ENCODE peak calls at places on chromosomes 11 and 22, in four cellular contexts. Z is HEK293T, I is HepG2, G is K562. E is an unnamed sample.

GRCh38 chr11:36509694-36510566 is at the start of gene TRAF6:
- DNase-seq in Z (peak), G (peak), I (peak), E (no peak)

GRCh38 chr11:39459606-39460005 is 1999.8 kb downstream of the LRRC4C start:
- DNase-seq in Z (no peak), G (no peak), I (no peak), E (no peak)

GRCh38 chr11:13384837-13385417 is 78.1 kb downstream of the BTBD10 start:
- DNase-seq in G (peak), Z (peak), I (peak), E (peak)

GRCh38 chr11:14124886-14125285 is 162.4 kb downstream of the SPON1 start:
- DNase-seq in G (no peak), Z (no peak), I (no peak), E (no peak)

GRCh38 chr22:25711491-25711890 is 30.5 kb upstream of the MYO18B start:
- DNase-seq in Z (no peak), I (no peak), G (no peak), E (no peak)

GRCh38 chr11:11984563-11984962 is 23.9 kb downstream of the DKK3 start:
- DNase-seq in I (no peak), G (no peak), Z (no peak), E (no peak)

GRCh38 chr11:64536396-64536935 is 54.6 kb upstream of the SLC22A12 start:
- DNase-seq in G (no peak), I (no peak), Z (no peak), E (no peak)

GRCh38 chr11:8342821-8343681 is 79.4 kb upstream of the LMO1 start:
- DNase-seq in Z (no peak), I (no peak), G (no peak), E (peak)

GRCh38 chr22:40250608-40251007 is 72.9 kb downstream of the TNRC6B start:
- DNase-seq in I (no peak), Z (no peak), G (no peak), E (peak)

GRCh38 chr11:105232021-105232420 is 92.5 kb upstream of the CARD18 start:
- DNase-seq in G (no peak), Z (no peak), I (no peak), E (no peak)

GRCh38 chr11:59199546-59200420 is 12.9 kb downstream of the MPEG1 start:
- DNase-seq in Z (no peak), I (no peak), G (no peak), E (peak)

GRCh38 chr11:16191852-16192240 is 164.5 kb downstream of the SOX6 start:
- DNase-seq in G (no peak), Z (no peak), I (no peak), E (no peak)

GRCh38 chr22:27474711-27475547 is 326.6 kb downstream of the MN1 start:
- DNase-seq in Z (no peak), G (no peak), I (no peak), E (no peak)

GRCh38 chr11:94840209-94840608 is 72.1 kb downstream of the AMOTL1 start:
- DNase-seq in Z (no peak), G (no peak), I (no peak), E (no peak)

GRCh38 chr11:74687237-74688005 is 43.8 kb downstream of the CHRDL2 start:
- DNase-seq in I (no peak), Z (no peak), G (no peak), E (no peak)

GRCh38 chr22:17997456-17997855 is 26.9 kb downstream of the MICAL3 start:
- DNase-seq in I (no peak), Z (no peak), G (no peak), E (no peak)

GRCh38 chr22:37292641-37293040 is 10.3 kb downstream of the CYTH4 start:
- DNase-seq in I (no peak), Z (no peak), G (no peak), E (no peak)

GRCh38 chr11:121310908-121311307 is 18.3 kb downstream of the SC5D start:
- DNase-seq in G (no peak), I (no peak), Z (no peak), E (no peak)

GRCh38 chr11:72724021-72724561 is 28.1 kb downstream of the ARAP1 start:
- DNase-seq in Z (no peak), G (no peak), I (no peak), E (no peak)

GRCh38 chr11:75784506-75784905 is 15.9 kb downstream of the DGAT2 start:
- DNase-seq in G (no peak), I (no peak), Z (no peak), E (no peak)

GRCh38 chr11:108522318-108522717 is 24.1 kb upstream of the POGLUT3 start:
- DNase-seq in I (no peak), G (no peak), Z (no peak), E (no peak)

GRCh38 chr11:77184136-77184860 is 56.3 kb downstream of the MYO7A start:
- DNase-seq in Z (no peak), I (no peak), G (no peak), E (no peak)

GRCh38 chr11:23252426-23252825 is 392.2 kb upstream of the CCDC179 start:
- DNase-seq in I (no peak), G (no peak), Z (no peak), E (no peak)

DNA sequence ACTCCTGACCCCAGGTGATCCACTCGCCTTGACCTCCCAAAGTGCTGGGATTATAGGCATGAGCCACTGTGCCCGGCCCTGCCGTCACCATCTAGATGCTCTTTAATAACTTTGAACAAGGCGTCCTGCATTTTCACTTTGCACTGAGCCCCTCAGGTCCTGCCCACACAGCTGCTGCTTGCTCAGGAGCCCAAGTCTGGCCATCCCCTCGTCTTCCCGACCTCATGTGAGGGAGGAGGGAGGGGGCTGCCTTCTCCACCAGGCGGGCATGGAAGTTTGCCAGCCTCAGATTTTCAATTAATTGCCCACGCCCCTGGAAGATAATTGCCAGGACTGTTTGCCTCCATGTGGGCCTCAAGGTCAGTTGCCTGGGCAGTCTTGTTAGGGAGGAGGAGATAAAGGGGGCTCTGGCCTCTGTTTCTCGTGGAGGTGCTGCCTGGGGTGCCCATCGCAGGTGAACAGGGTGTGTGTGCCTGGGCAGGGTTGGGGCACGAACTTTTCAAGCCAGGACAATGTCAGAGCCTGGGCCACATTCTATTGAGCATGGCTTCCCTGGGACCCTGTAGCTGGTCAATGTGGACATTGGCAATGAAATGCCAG is 27.9 kb upstream of the MYEOV start:
- DNase-seq in I (no peak), Z (no peak), G (no peak), E (no peak)
- TF ChIP-seq FOXK2 in I (no peak), Z (no peak), G (no peak), E (no peak)

DNA sequence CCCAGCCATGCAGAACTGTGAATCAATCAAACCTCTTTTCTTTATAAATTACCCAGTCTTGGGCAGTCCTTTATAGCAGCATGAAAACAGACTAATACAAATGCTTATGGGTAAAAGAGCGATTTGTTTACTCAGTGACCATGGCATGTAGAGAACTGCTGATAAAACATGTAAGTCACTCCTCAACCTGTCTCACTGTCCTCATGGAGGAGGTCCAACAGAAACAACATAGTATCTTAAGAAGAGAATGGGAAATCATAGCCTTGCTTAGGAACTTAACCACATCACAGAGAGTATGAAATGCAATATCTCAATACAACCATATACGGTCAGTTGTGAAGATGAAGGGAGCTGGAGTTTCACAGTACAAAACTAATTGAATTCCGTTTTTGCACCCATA is 1734.0 kb upstream of the RAG2 start:
- DNase-seq in G (no peak), I (no peak), Z (no peak), E (no peak)
- TF ChIP-seq FOXK2 in G (no peak), I (no peak), Z (no peak), E (no peak)

GRCh38 chr11:26929806-26930517 is 64.0 kb upstream of the FIBIN start:
- DNase-seq in I (no peak), G (no peak), Z (no peak), E (no peak)

GRCh38 chr11:26931248-26931631 is 62.7 kb upstream of the FIBIN start:
- DNase-seq in G (no peak), Z (no peak), I (no peak), E (no peak)

GRCh38 chr11:26930518-26931247 is 63.2 kb upstream of the FIBIN start:
- DNase-seq in Z (no peak), G (no peak), I (no peak), E (no peak)

GRCh38 chr11:26931881-26932280 is 62.0 kb upstream of the FIBIN start:
- DNase-seq in I (no peak), Z (no peak), G (no peak), E (no peak)

GRCh38 chr11:26928636-26929035 is 65.3 kb upstream of the FIBIN start:
- DNase-seq in G (no peak), Z (no peak), I (no peak), E (no peak)
- TF ChIP-seq FOXK2 in G (no peak), Z (no peak), I (no peak), E (no peak)

GRCh38 chr11:123196060-123196714 is 1.1 kb upstream of the CLMP start:
- DNase-seq in Z (no peak), I (no peak), G (no peak), E (no peak)

GRCh38 chr11:123194308-123195181 is 503 bp downstream of the CLMP start:
- DNase-seq in I (no peak), G (no peak), Z (peak), E (no peak)

GRCh38 chr11:123195182-123196059 is at the start of gene CLMP:
- DNase-seq in G (no peak), Z (no peak), I (no peak), E (no peak)

GRCh38 chr11:123191939-123192338 is 3.1 kb downstream of the CLMP start:
- DNase-seq in Z (no peak), I (no peak), G (no peak), E (no peak)

DNA sequence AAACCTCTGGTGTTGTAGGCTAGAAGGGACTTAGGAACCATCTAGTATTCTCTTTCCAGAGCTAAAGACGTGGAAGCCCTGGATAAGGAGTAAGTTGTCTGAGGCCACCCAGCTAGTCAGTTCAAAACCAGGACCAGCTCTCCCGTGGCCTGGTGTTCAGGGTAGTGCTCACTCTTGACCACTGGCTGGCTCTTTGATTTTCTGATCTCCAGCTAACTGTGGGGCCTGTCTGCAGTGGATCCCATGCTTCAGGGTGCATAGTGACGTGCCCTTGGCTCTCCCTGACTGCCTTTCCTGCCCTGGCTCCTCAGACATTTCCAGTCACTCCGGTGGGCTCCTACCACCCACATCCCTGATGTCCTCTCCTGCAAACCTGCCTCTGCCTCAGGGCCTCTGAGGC is 1.3 kb downstream of the CLMP start:
- DNase-seq in G (no peak), Z (no peak), I (no peak), E (no peak)
- TF ChIP-seq FOXK2 in G (no peak), Z (no peak), I (no peak), E (no peak)

GRCh38 chr11:90845126-90845525 is 622.3 kb upstream of the CHORDC1 start:
- DNase-seq in I (no peak), G (no peak), Z (no peak), E (no peak)

GRCh38 chr11:90847268-90847886 is 624.5 kb upstream of the CHORDC1 start:
- DNase-seq in I (no peak), G (no peak), Z (no peak), E (no peak)

GRCh38 chr11:90845799-90846198 is 623.0 kb upstream of the CHORDC1 start:
- DNase-seq in I (no peak), G (no peak), Z (no peak), E (no peak)

GRCh38 chr11:90849278-90849677 is 626.4 kb upstream of the CHORDC1 start:
- DNase-seq in Z (no peak), G (no peak), I (no peak), E (no peak)

GRCh38 chr11:90846628-90847027 is 623.8 kb upstream of the CHORDC1 start:
- DNase-seq in Z (no peak), I (no peak), G (no peak), E (no peak)
- TF ChIP-seq FOXK2 in Z (no peak), I (no peak), G (no peak), E (no peak)

DNA sequence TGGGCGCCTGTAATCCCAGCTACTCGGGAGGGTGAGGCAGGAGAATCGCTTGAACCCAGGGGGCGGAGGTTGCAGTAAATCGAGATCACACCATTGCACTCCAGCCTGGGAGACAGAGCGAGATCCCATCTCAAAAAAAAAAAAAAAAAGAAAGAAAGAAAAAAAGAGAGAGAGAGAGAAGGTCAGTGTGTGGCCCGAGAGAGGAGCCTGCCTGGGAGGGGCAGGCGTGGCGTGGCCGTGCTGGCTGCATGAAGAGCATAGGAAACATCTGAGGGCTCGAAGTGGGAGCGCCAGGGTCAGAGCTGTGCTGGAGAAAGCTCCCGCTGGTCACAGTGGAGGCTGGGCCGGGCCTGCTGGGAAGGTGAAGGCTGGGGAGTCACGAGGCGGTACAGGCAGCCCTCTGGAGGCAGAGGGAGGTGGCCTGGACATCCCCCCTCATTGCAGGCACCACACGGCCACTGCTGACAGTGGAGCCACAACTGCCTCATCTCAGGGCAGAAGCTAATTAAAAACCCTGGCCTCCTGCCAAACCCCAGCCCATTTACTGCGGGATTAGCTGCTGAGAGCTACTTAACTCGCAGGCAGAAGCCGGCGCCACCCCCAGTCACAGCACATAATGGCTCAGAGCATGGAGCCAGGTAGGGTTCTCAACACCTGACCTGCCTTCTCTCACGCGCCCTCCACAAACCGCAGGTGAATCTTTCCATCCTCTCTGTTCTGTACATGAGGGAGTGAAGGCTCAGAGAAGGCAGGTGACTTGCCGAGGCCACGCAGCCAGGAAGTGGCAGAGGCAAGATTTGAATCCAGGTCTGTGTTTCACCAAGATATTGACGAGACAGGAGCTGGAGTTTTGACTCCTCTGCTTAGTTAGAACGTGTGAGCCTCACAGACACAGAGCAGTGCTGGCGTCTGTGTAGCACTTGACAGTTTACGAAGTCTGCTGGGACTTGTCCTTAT is 32.6 kb downstream of the NFAM1 start:
- DNase-seq in G (peak), Z (peak), I (no peak), E (no peak)
- TF ChIP-seq FOXK2 in G (no peak), Z (no peak), I (no peak), E (no peak)

DNA sequence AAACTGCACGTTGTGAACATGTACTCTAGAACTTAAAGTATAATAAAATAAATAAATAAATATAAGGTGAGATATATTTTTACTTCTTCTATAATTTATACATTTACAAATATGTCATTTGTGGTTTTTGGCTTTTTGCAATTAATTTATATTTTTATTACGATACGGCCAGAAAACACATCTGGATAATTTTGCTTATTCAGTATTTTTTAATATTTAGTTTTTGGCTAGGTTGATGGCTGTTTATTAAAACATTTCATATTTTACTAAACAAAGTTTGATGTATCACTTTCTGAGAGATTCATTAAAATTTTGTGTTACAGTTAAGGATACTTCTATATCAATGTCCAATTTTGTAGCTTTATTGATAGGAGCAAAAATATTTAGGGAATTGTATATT is 15.7 kb upstream of the TYR start:
- DNase-seq in I (no peak), Z (no peak), G (no peak), E (no peak)
- TF ChIP-seq FOXK2 in I (no peak), Z (no peak), G (no peak), E (no peak)

DNA sequence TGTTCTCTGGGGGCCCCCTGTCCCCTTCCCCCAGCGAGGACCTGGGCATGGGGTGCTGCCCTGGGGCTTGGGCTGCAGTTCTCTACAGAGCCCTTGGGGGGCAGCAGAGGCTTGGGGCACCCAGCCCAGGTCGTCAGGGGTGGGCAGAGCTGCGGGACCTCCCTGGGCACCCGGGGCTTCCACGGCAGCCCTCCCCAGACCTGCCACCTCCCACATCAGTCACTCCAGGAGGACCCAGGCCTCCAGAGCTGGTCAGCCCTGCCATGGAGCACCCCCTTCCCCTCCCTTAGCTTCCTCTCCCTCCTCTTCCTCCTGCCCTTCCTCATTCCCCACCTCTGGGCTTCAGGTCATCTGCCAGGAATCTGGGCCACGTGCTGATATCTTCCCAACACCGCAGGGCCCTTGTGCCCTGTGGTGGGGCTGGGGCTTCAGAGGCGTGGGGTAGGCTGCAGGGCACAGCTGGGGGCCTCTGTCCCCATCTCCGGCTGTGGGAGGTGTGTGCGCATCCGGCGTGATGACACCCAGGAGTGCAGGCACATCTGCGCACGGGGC is 5.8 kb downstream of the TSPAN4 start:
- DNase-seq in G (peak), I (no peak), Z (peak), E (no peak)
- TF ChIP-seq FOXK2 in G (no peak), I (no peak), Z (no peak), E (no peak)